ENCODE peak calls at places on chromosomes 11 and 22, in ten cellular contexts. One of them, this sample, is unnamed.

GRCh38 chr11:119207607-119208006 is 1.5 kb downstream of the CBL start:
- DNase-seq in fibroblast of pulmonary artery: no peak
- DNase-seq in neural progenitor cell: no peak
- DNase-seq in mucosa of descending colon: no peak
- DNase-seq in bronchial epithelial cell: no peak
- DNase-seq in psoas muscle: no peak
- DNase-seq in cardiac fibroblast: no peak
- DNase-seq in fibroblast of lung: no peak
- DNase-seq in A549: no peak
- DNase-seq in upper lobe of right lung: no peak
- DNase-seq in this sample: no peak

GRCh38 chr22:36395061-36395849 is 7.5 kb upstream of the MYH9 start:
- DNase-seq in fibroblast of lung: no peak
- DNase-seq in A549: no peak
- DNase-seq in upper lobe of right lung: peak
- DNase-seq in psoas muscle: no peak
- DNase-seq in fibroblast of pulmonary artery: no peak
- DNase-seq in cardiac fibroblast: no peak
- DNase-seq in mucosa of descending colon: no peak
- DNase-seq in neural progenitor cell: no peak
- DNase-seq in bronchial epithelial cell: peak
- DNase-seq in this sample: no peak

GRCh38 chr11:12053606-12054361 is 45.4 kb upstream of the DKK3 start:
- DNase-seq in psoas muscle: no peak
- DNase-seq in upper lobe of right lung: no peak
- DNase-seq in neural progenitor cell: no peak
- DNase-seq in mucosa of descending colon: no peak
- DNase-seq in bronchial epithelial cell: no peak
- DNase-seq in A549: no peak
- DNase-seq in fibroblast of lung: peak
- DNase-seq in cardiac fibroblast: peak
- DNase-seq in fibroblast of pulmonary artery: peak
- DNase-seq in this sample: no peak

GRCh38 chr11:135027461-135027860 is 615.4 kb upstream of the B3GAT1 start:
- DNase-seq in mucosa of descending colon: no peak
- DNase-seq in A549: no peak
- DNase-seq in upper lobe of right lung: no peak
- DNase-seq in cardiac fibroblast: peak
- DNase-seq in bronchial epithelial cell: peak
- DNase-seq in psoas muscle: no peak
- DNase-seq in fibroblast of pulmonary artery: peak
- DNase-seq in fibroblast of lung: peak
- DNase-seq in neural progenitor cell: peak
- DNase-seq in this sample: no peak

GRCh38 chr11:44203270-44204043 is 106.5 kb downstream of the ALX4 start:
- DNase-seq in fibroblast of pulmonary artery: no peak
- DNase-seq in fibroblast of lung: no peak
- DNase-seq in psoas muscle: peak
- DNase-seq in mucosa of descending colon: no peak
- DNase-seq in neural progenitor cell: no peak
- DNase-seq in A549: no peak
- DNase-seq in upper lobe of right lung: no peak
- DNase-seq in cardiac fibroblast: no peak
- DNase-seq in bronchial epithelial cell: peak
- DNase-seq in this sample: no peak

GRCh38 chr22:47337161-47337621 is 574.7 kb downstream of the TBC1D22A start:
- DNase-seq in psoas muscle: no peak
- DNase-seq in A549: peak
- DNase-seq in bronchial epithelial cell: peak
- DNase-seq in fibroblast of pulmonary artery: peak
- DNase-seq in neural progenitor cell: no peak
- DNase-seq in mucosa of descending colon: no peak
- DNase-seq in cardiac fibroblast: peak
- DNase-seq in fibroblast of lung: peak
- DNase-seq in upper lobe of right lung: no peak
- DNase-seq in this sample: peak

GRCh38 chr22:37454857-37455686 is 27.8 kb upstream of the ELFN2 start:
- DNase-seq in mucosa of descending colon: no peak
- DNase-seq in bronchial epithelial cell: peak
- DNase-seq in psoas muscle: no peak
- DNase-seq in A549: peak
- DNase-seq in fibroblast of pulmonary artery: peak
- DNase-seq in neural progenitor cell: no peak
- DNase-seq in fibroblast of lung: peak
- DNase-seq in cardiac fibroblast: peak
- DNase-seq in upper lobe of right lung: peak
- DNase-seq in this sample: no peak

GRCh38 chr11:28542556-28542955 is 434.4 kb downstream of the METTL15 start:
- DNase-seq in A549: no peak
- DNase-seq in fibroblast of lung: no peak
- DNase-seq in bronchial epithelial cell: no peak
- DNase-seq in fibroblast of pulmonary artery: no peak
- DNase-seq in cardiac fibroblast: no peak
- DNase-seq in mucosa of descending colon: no peak
- DNase-seq in neural progenitor cell: no peak
- DNase-seq in upper lobe of right lung: no peak
- DNase-seq in psoas muscle: no peak
- DNase-seq in this sample: peak

GRCh38 chr22:47062126-47062525 is 299.7 kb downstream of the TBC1D22A start:
- DNase-seq in psoas muscle: no peak
- DNase-seq in neural progenitor cell: no peak
- DNase-seq in fibroblast of lung: no peak
- DNase-seq in mucosa of descending colon: no peak
- DNase-seq in bronchial epithelial cell: no peak
- DNase-seq in fibroblast of pulmonary artery: no peak
- DNase-seq in A549: no peak
- DNase-seq in upper lobe of right lung: peak
- DNase-seq in cardiac fibroblast: no peak
- DNase-seq in this sample: no peak

GRCh38 chr11:17683378-17684161 is 35.8 kb upstream of the MYOD1 start:
- DNase-seq in bronchial epithelial cell: peak
- DNase-seq in mucosa of descending colon: no peak
- DNase-seq in fibroblast of pulmonary artery: peak
- DNase-seq in psoas muscle: peak
- DNase-seq in cardiac fibroblast: peak
- DNase-seq in upper lobe of right lung: no peak
- DNase-seq in A549: no peak
- DNase-seq in fibroblast of lung: peak
- DNase-seq in neural progenitor cell: no peak
- DNase-seq in this sample: peak

GRCh38 chr11:69374110-69374981 is 80.4 kb downstream of the MYEOV start:
- DNase-seq in fibroblast of pulmonary artery: no peak
- DNase-seq in mucosa of descending colon: peak
- DNase-seq in neural progenitor cell: no peak
- DNase-seq in cardiac fibroblast: no peak
- DNase-seq in upper lobe of right lung: peak
- DNase-seq in fibroblast of lung: no peak
- DNase-seq in bronchial epithelial cell: no peak
- DNase-seq in A549: no peak
- DNase-seq in psoas muscle: no peak
- DNase-seq in this sample: no peak

GRCh38 chr11:111665779-111666178 is 63.5 kb downstream of the SIK2 start:
- DNase-seq in neural progenitor cell: peak
- DNase-seq in cardiac fibroblast: peak
- DNase-seq in fibroblast of lung: peak
- DNase-seq in bronchial epithelial cell: peak
- DNase-seq in mucosa of descending colon: no peak
- DNase-seq in fibroblast of pulmonary artery: peak
- DNase-seq in psoas muscle: no peak
- DNase-seq in A549: peak
- DNase-seq in upper lobe of right lung: no peak
- DNase-seq in this sample: peak

GRCh38 chr11:122673706-122674105 is 18.2 kb downstream of the UBASH3B start:
- DNase-seq in fibroblast of lung: peak
- DNase-seq in cardiac fibroblast: peak
- DNase-seq in bronchial epithelial cell: no peak
- DNase-seq in fibroblast of pulmonary artery: peak
- DNase-seq in mucosa of descending colon: no peak
- DNase-seq in psoas muscle: no peak
- DNase-seq in neural progenitor cell: no peak
- DNase-seq in A549: no peak
- DNase-seq in upper lobe of right lung: no peak
- DNase-seq in this sample: no peak

GRCh38 chr11:75475767-75476650 is 43.0 kb upstream of the KLHL35 start:
- DNase-seq in mucosa of descending colon: no peak
- DNase-seq in upper lobe of right lung: no peak
- DNase-seq in psoas muscle: peak
- DNase-seq in neural progenitor cell: no peak
- DNase-seq in fibroblast of pulmonary artery: peak
- DNase-seq in bronchial epithelial cell: peak
- DNase-seq in cardiac fibroblast: peak
- DNase-seq in fibroblast of lung: peak
- DNase-seq in A549: no peak
- DNase-seq in this sample: peak

GRCh38 chr11:72821920-72822799 is 7.9 kb downstream of the ATG16L2 start:
- DNase-seq in upper lobe of right lung: peak
- DNase-seq in neural progenitor cell: peak
- DNase-seq in fibroblast of pulmonary artery: peak
- DNase-seq in cardiac fibroblast: peak
- DNase-seq in bronchial epithelial cell: peak
- DNase-seq in psoas muscle: peak
- DNase-seq in mucosa of descending colon: peak
- DNase-seq in A549: peak
- DNase-seq in fibroblast of lung: peak
- DNase-seq in this sample: no peak
- H3K4me3 ChIP-seq in upper lobe of right lung: peak
- H3K4me3 ChIP-seq in neural progenitor cell: peak
- H3K4me3 ChIP-seq in fibroblast of pulmonary artery: peak
- H3K4me3 ChIP-seq in cardiac fibroblast: peak
- H3K4me3 ChIP-seq in bronchial epithelial cell: peak
- H3K4me3 ChIP-seq in psoas muscle: peak
- H3K4me3 ChIP-seq in mucosa of descending colon: no peak
- H3K4me3 ChIP-seq in A549: peak
- H3K4me3 ChIP-seq in fibroblast of lung: peak
- H3K4me3 ChIP-seq in this sample: peak

DNA sequence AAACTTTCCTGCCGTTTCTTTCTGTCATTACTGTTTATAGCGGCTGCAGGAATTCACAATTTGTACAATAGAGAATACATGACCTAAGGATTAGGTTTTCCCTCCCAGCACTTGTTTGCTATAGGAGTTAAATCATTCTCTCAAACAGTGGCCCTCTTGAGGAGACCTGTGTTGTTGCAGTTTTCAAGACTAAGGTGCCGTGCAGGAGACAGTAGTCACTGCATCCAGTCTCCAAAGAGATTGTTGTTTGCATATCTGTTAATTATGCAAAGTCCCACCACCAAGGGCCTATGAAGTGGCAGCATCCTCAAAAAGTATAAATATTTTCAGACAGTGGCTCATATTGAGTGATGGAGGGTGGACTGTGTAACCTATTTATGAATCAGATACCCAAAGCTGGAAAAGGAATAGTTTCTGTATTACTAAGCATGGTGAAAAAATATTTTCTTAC is 2.3 kb downstream of the PRSS23 start:
- DNase-seq in neural progenitor cell: peak
- DNase-seq in cardiac fibroblast: peak
- DNase-seq in bronchial epithelial cell: peak
- DNase-seq in A549: peak
- DNase-seq in upper lobe of right lung: no peak
- DNase-seq in fibroblast of pulmonary artery: peak
- DNase-seq in mucosa of descending colon: no peak
- DNase-seq in fibroblast of lung: peak
- DNase-seq in psoas muscle: no peak
- DNase-seq in this sample: no peak
- TF ChIP-seq CTCF in neural progenitor cell: peak
- TF ChIP-seq CTCF in cardiac fibroblast: peak
- TF ChIP-seq CTCF in bronchial epithelial cell: peak
- TF ChIP-seq CTCF in A549: peak
- TF ChIP-seq CTCF in upper lobe of right lung: peak
- TF ChIP-seq CTCF in fibroblast of pulmonary artery: peak
- TF ChIP-seq CTCF in mucosa of descending colon: peak
- TF ChIP-seq CTCF in fibroblast of lung: peak
- TF ChIP-seq CTCF in psoas muscle: peak
- TF ChIP-seq CTCF in this sample: peak

GRCh38 chr11:125262194-125262824 is 97.8 kb downstream of the PKNOX2 start:
- DNase-seq in upper lobe of right lung: no peak
- DNase-seq in bronchial epithelial cell: no peak
- DNase-seq in cardiac fibroblast: no peak
- DNase-seq in psoas muscle: no peak
- DNase-seq in A549: no peak
- DNase-seq in fibroblast of lung: no peak
- DNase-seq in neural progenitor cell: peak
- DNase-seq in mucosa of descending colon: no peak
- DNase-seq in fibroblast of pulmonary artery: no peak
- DNase-seq in this sample: no peak
- H3K4me3 ChIP-seq in upper lobe of right lung: no peak
- H3K4me3 ChIP-seq in bronchial epithelial cell: no peak
- H3K4me3 ChIP-seq in cardiac fibroblast: no peak
- H3K4me3 ChIP-seq in psoas muscle: no peak
- H3K4me3 ChIP-seq in A549: no peak
- H3K4me3 ChIP-seq in fibroblast of lung: no peak
- H3K4me3 ChIP-seq in neural progenitor cell: peak
- H3K4me3 ChIP-seq in mucosa of descending colon: no peak
- H3K4me3 ChIP-seq in fibroblast of pulmonary artery: no peak
- H3K4me3 ChIP-seq in this sample: no peak

DNA sequence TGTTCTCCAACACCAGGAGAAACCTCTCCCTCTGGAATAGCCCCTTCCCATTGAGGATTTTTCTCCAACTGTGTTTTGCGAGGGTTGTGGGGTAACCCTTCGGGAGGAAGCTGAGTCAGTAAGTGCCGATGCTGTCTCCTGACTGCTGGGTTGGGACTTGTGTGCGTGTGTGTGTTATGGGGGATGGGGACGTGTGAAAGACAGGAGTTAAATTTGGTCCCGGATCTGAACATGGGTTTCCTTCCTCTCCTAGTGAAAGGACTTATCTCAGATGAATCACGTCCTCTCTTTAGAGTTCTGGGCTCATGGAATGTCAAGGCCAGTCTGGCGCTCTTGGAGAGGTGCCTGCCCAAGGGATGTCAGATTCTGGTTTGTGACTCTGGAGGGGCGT is 33.3 kb downstream of the KIAA1671 start:
- DNase-seq in psoas muscle: no peak
- DNase-seq in upper lobe of right lung: no peak
- DNase-seq in mucosa of descending colon: no peak
- DNase-seq in bronchial epithelial cell: peak
- DNase-seq in A549: no peak
- DNase-seq in fibroblast of lung: peak
- DNase-seq in cardiac fibroblast: peak
- DNase-seq in neural progenitor cell: no peak
- DNase-seq in fibroblast of pulmonary artery: peak
- DNase-seq in this sample: no peak
- TF ChIP-seq CTCF in psoas muscle: no peak
- TF ChIP-seq CTCF in upper lobe of right lung: no peak
- TF ChIP-seq CTCF in mucosa of descending colon: no peak
- TF ChIP-seq CTCF in bronchial epithelial cell: no peak
- TF ChIP-seq CTCF in A549: no peak
- TF ChIP-seq CTCF in fibroblast of lung: no peak
- TF ChIP-seq CTCF in cardiac fibroblast: no peak
- TF ChIP-seq CTCF in neural progenitor cell: no peak
- TF ChIP-seq CTCF in fibroblast of pulmonary artery: no peak
- TF ChIP-seq CTCF in this sample: no peak

DNA sequence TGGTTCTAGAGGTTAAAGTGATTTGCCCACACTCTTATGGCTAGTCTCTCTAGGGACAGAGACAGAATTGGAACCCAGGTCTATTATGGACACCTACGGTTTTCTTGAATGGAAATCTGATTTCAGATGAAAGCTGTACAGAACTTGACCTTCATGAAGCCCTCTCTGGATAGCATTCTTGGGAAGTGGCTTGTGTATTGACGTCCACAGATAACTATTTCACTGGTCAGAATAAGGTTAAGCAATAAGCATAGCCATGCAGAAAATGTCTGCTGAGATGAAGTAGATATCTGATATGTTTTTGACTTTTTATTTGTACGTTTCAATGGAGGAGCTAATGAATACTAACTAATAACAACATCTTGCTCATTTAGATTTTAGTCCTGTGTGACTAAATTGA is 1.1 kb downstream of the TLCD5 start:
- DNase-seq in fibroblast of pulmonary artery: peak
- DNase-seq in psoas muscle: no peak
- DNase-seq in cardiac fibroblast: peak
- DNase-seq in neural progenitor cell: no peak
- DNase-seq in upper lobe of right lung: no peak
- DNase-seq in mucosa of descending colon: no peak
- DNase-seq in fibroblast of lung: peak
- DNase-seq in bronchial epithelial cell: no peak
- DNase-seq in A549: no peak
- DNase-seq in this sample: no peak
- H3K4me3 ChIP-seq in fibroblast of pulmonary artery: peak
- H3K4me3 ChIP-seq in psoas muscle: peak
- H3K4me3 ChIP-seq in cardiac fibroblast: no peak
- H3K4me3 ChIP-seq in neural progenitor cell: peak
- H3K4me3 ChIP-seq in upper lobe of right lung: peak
- H3K4me3 ChIP-seq in mucosa of descending colon: no peak
- H3K4me3 ChIP-seq in fibroblast of lung: peak
- H3K4me3 ChIP-seq in bronchial epithelial cell: no peak
- H3K4me3 ChIP-seq in A549: peak
- H3K4me3 ChIP-seq in this sample: peak

This sample was measured in HFF-Myc.